ENCODE peak calls at places on chromosomes 7 and 10, in six cellular contexts. R, J, O, M, Y and P are unnamed samples.

GRCh38 chr7:1675036-1675671 is 5.1 kb downstream of the ELFN1 start:
- DNase-seq in J (peak), R (no peak), O (no peak), M (no peak), Y (no peak), P (no peak)

GRCh38 chr10:30847199-30847598 is 184.5 kb downstream of the ZNF438 start:
- DNase-seq in M (no peak), R (no peak), Y (no peak), J (no peak), O (no peak), P (no peak)

GRCh38 chr7:125316451-125316850 is 386.8 kb upstream of the POT1 start:
- DNase-seq in J (no peak), O (peak), Y (no peak), M (no peak), R (no peak), P (no peak)

GRCh38 chr7:19060870-19061269 is 56.6 kb downstream of the TWIST1 start:
- DNase-seq in M (no peak), Y (no peak), J (no peak), R (no peak), O (no peak), P (no peak)

GRCh38 chr7:25647007-25647406 is 418.7 kb upstream of the NPVF start:
- DNase-seq in R (no peak), Y (no peak), J (no peak), M (no peak), O (no peak), P (no peak)

GRCh38 chr7:110595694-110596093 is 495.2 kb upstream of the LRRN3 start:
- DNase-seq in J (no peak), Y (no peak), O (no peak), R (no peak), M (no peak), P (no peak)

GRCh38 chr10:76037531-76037930 is 606.1 kb downstream of the LRMDA start:
- DNase-seq in M (no peak), J (no peak), Y (no peak), R (no peak), O (no peak), P (no peak)

GRCh38 chr10:87608756-87609155 is 50.9 kb upstream of the PAPSS2 start:
- DNase-seq in R (no peak), J (no peak), O (no peak), Y (no peak), M (no peak), P (peak)

GRCh38 chr7:141158562-141158961 is 84.7 kb downstream of the TMEM178B start:
- DNase-seq in J (no peak), R (peak), M (no peak), Y (peak), O (peak), P (no peak)

GRCh38 chr7:142334236-142334635 is 76.4 kb upstream of the PRSS58 start:
- DNase-seq in J (no peak), O (no peak), M (no peak), R (no peak), Y (no peak), P (no peak)

GRCh38 chr7:54839538-54840213 is 80.7 kb upstream of the SEC61G start:
- DNase-seq in J (no peak), Y (peak), M (peak), O (peak), R (no peak), P (no peak)

GRCh38 chr10:30828680-30829079 is 199.1 kb upstream of the LYZL2 start:
- DNase-seq in R (no peak), Y (no peak), J (no peak), O (no peak), M (no peak), P (no peak)

GRCh38 chr10:89550509-89550908 is 15.1 kb upstream of the SLC16A12 start:
- DNase-seq in O (no peak), M (peak), Y (no peak), J (no peak), R (no peak), P (no peak)

GRCh38 chr7:131931368-131931767 is 374.9 kb upstream of the PODXL start:
- DNase-seq in O (no peak), Y (no peak), R (no peak), M (no peak), J (no peak), P (no peak)

GRCh38 chr10:55426138-55426537 is 625.1 kb upstream of the PCDH15 start:
- DNase-seq in J (no peak), O (no peak), M (no peak), Y (no peak), R (no peak), P (no peak)

GRCh38 chr10:11150876-11151275 is 133.2 kb downstream of the CELF2 start:
- DNase-seq in Y (no peak), O (no peak), R (no peak), M (no peak), J (no peak), P (no peak)

GRCh38 chr7:151313857-151314256 is 27.8 kb upstream of the NUB1 start:
- DNase-seq in R (no peak), J (no peak), Y (no peak), O (no peak), M (peak), P (no peak)

GRCh38 chr7:74051629-74052410 is 23.8 kb downstream of the ELN start:
- DNase-seq in O (peak), M (peak), J (no peak), R (no peak), Y (peak), P (no peak)

GRCh38 chr7:5423272-5423843 is at the start of gene TNRC18:
- DNase-seq in O (no peak), R (no peak), J (no peak), M (peak), Y (peak), P (peak)

DNA sequence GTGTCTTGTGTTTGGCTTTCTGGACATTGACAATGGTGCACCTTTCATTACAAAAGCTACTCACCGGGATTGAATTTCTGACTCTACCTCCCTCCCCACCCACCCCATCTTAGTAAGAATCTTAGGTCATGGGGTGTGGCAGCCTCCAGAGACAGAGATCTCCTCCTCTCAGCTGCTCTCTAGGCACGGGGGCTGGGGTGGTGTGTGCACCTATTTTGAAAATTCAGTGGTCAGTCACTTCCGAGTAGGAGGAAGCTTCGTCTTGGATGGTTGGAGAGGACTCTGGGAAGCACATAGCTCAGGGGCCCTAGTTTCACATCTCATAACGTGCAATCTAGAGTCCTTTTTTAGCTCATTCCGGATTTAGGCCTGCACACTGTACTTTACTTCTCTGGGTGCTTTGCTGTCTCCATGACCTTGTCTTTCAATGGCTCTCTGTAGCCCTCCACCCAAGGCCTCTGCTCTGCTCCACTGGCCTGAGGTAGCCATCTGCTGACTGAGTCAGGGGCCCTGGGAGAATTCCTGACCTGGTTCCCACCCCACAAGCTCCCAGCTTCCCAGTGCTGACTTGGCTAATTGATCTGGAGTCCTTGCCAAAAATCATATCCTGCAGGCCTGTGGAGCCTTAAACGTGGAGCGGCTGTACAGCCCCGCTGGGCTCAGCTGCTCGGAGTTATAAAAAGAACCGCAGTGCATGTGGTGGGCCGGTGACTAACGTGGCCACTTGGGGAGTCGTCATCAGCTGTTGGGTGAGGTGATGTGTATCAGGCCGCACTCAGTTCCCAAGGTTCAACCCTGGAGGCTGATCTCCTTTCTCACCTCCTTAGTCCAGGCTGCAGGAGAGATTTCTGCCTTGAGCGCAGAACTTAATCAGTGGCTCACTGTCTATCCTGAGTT is 19.3 kb upstream of the ADAMTS14 start:
- DNase-seq in Y (no peak), O (no peak), R (no peak), J (no peak), M (no peak), P (no peak)
- TF ChIP-seq POLR2AphosphoS5 in Y (no peak), O (no peak), R (no peak), J (no peak), M (no peak), P (no peak)

GRCh38 chr10:50234486-50234885 is 16.8 kb downstream of the ASAH2 start:
- DNase-seq in Y (no peak), O (no peak), J (no peak), R (no peak), M (no peak), P (no peak)
- TF ChIP-seq POLR2AphosphoS5 in Y (no peak), O (no peak), J (no peak), R (no peak), M (peak), P (no peak)

GRCh38 chr7:52447781-52448180 is 587.7 kb upstream of the POM121L12 start:
- DNase-seq in R (no peak), M (no peak), J (no peak), Y (no peak), O (no peak), P (no peak)
- TF ChIP-seq POLR2AphosphoS5 in R (no peak), M (no peak), J (no peak), Y (no peak), O (no peak), P (no peak)

DNA sequence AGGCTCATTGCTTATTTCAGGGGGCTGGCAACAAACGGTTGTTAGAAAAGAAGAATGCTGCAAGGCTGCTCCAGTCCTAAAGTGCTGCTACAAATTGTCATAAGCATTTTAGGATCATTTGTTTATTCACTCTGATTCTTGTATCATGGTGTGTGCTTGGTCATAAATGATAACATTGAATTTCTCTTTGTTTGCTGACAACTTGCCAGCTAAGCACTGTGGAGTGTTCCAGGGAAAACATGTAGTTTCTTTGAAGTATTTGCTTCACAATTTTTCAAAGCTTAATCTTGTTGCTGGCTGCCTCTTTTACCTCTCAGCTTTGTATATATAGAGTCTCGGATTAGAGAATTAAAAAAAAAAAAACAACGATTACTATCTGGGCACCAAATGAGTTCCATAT is 263.0 kb downstream of the PHF14 start:
- DNase-seq in M (peak), J (no peak), Y (no peak), O (no peak), R (no peak), P (no peak)
- TF ChIP-seq POLR2AphosphoS5 in M (no peak), J (no peak), Y (no peak), O (no peak), R (no peak), P (no peak)

GRCh38 chr7:92133737-92134270 is 473 bp downstream of the CYP51A1 start:
- DNase-seq in J (peak), R (no peak), O (peak), Y (peak), M (peak), P (no peak)
- TF ChIP-seq POLR2AphosphoS5 in J (no peak), R (no peak), O (no peak), Y (no peak), M (peak), P (no peak)